ENCODE peak calls at places on chromosome 3, in seven cellular contexts. Q is H9, C is IMR-90, N is mesendoderm, T is H1, F is trophoblast cell, R is mesenchymal stem cell. O is an unnamed sample.

GRCh38 chr3:75906555-75907112 is 121.3 kb upstream of the ZNF717 start:
- DNase-seq in Q (peak), N (peak), C (peak), F (no peak), T (peak), R (peak), O (peak)

GRCh38 chr3:57958642-57959406 is 49.4 kb upstream of the FLNB start:
- DNase-seq in R (no peak), C (no peak), T (no peak), Q (no peak), F (peak), N (no peak), O (no peak)

GRCh38 chr3:67646586-67647234 is 7.7 kb downstream of the SUCLG2 start:
- DNase-seq in Q (no peak), T (no peak), R (peak), F (no peak), C (peak), N (no peak), O (no peak)

GRCh38 chr3:70815817-70816216 is 503.4 kb upstream of the MDFIC2 start:
- DNase-seq in R (no peak), N (no peak), F (no peak), T (no peak), C (no peak), Q (no peak), O (no peak)

GRCh38 chr3:188583476-188584161 is 429.7 kb downstream of the LPP start:
- DNase-seq in T (no peak), C (peak), Q (no peak), F (no peak), R (peak), N (no peak), O (no peak)

GRCh38 chr3:71266875-71267274 is 316.7 kb downstream of the FOXP1 start:
- DNase-seq in R (no peak), N (no peak), T (no peak), C (no peak), Q (no peak), F (no peak), O (no peak)

GRCh38 chr3:17023006-17023664 is 138.4 kb downstream of the PLCL2 start:
- DNase-seq in F (no peak), C (peak), N (no peak), T (no peak), Q (no peak), R (peak), O (no peak)

GRCh38 chr3:117885046-117885445 is 1149.6 kb downstream of the IGSF11 start:
- DNase-seq in T (no peak), Q (no peak), N (no peak), R (no peak), F (no peak), C (no peak), O (no peak)

GRCh38 chr3:184600685-184601377 is 39.2 kb downstream of the EPHB3 start:
- DNase-seq in C (no peak), R (no peak), N (no peak), T (no peak), Q (no peak), F (no peak), O (no peak)

GRCh38 chr3:115550285-115550741 is 73.0 kb upstream of the GAP43 start:
- DNase-seq in Q (no peak), F (no peak), T (no peak), C (no peak), R (peak), N (no peak), O (no peak)

GRCh38 chr3:38477057-38477820 is 18.9 kb upstream of the EXOG start:
- DNase-seq in N (no peak), R (no peak), C (no peak), F (no peak), T (no peak), Q (no peak), O (no peak)
- H3K9ac ChIP-seq in N (no peak), R (no peak), C (no peak), F (no peak), T (no peak), Q (no peak), O (peak)

GRCh38 chr3:180990494-180990893 is 958 bp upstream of the DNAJC19 start:
- DNase-seq in C (no peak), F (no peak), N (no peak), Q (no peak), T (no peak), R (no peak), O (no peak)

GRCh38 chr3:180989291-180990163 is at the start of gene DNAJC19:
- DNase-seq in F (peak), Q (peak), R (peak), N (peak), T (peak), C (peak), O (peak)

GRCh38 chr3:180983136-180983535 is 6.4 kb downstream of the DNAJC19 start:
- DNase-seq in Q (no peak), C (no peak), T (no peak), R (no peak), F (no peak), N (no peak), O (no peak)

GRCh38 chr3:180981912-180982311 is 7.6 kb downstream of the DNAJC19 start:
- DNase-seq in Q (no peak), N (no peak), R (no peak), T (no peak), F (no peak), C (no peak), O (no peak)

DNA sequence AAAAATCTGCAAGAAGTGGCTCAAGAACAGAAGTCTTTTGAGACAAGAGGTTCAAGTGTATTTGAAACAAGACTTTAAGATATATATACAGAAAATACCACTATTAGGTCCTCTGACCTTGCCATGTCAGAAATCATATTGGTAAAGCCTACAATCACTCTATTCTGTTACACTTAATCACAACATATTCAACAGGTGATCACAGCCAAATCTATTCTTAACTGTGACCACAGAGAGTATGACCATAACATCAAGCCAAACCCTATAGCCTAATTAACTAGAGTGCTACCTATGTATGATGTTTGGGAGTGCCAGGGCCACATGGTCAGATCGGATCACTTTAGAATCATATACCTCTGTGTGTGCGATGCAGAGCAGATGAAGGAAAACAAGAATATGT is 2.2 kb downstream of the DNAJC19 start:
- DNase-seq in F (no peak), Q (no peak), C (no peak), R (no peak), N (no peak), T (no peak), O (no peak)
- H2BK120ac ChIP-seq in F (no peak), Q (no peak), C (no peak), R (no peak), N (no peak), T (no peak), O (no peak)

DNA sequence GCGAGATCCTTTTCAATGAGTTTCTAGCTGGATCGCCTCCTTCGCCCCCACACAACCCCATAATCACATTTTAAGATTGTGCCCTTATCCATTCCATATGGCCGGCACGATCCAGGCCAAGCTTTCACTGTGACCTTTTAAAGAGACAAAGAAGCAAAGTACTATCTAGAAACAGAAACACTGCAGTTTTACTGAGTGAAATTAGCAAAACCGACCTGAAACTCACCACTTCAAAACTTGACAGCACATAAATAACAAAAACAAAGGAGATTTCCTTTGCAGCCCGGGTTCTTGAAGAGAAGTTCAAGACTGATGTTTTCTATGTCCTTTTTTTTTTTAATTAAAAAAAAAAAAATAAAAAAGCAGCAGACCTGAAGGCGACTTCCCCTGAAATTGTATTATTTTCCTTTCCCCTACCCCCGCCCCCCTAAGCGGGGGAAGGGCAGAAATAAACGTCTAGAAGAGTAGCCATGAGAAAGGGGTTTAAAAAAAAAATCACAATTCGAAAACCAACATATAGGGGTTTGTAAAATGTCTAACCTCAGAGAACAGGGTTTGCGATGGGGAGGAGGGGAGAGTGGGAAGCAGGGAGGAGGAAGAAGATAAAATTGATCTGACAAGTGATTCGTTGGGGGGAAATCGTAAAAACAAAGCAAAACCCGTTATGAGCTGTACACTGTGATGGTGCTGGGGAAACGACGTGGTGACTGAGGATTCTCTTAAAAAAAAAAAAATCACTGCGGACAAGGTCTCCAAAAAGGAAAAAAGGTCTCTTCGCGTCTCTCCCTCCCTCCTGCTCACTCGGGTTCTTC is 1.5 kb downstream of the SATB1 start:
- DNase-seq in N (peak), F (peak), R (peak), T (no peak), C (peak), Q (peak), O (no peak)
- H3K27ac ChIP-seq in N (no peak), F (no peak), R (peak), T (no peak), C (no peak), Q (no peak), O (no peak)

DNA sequence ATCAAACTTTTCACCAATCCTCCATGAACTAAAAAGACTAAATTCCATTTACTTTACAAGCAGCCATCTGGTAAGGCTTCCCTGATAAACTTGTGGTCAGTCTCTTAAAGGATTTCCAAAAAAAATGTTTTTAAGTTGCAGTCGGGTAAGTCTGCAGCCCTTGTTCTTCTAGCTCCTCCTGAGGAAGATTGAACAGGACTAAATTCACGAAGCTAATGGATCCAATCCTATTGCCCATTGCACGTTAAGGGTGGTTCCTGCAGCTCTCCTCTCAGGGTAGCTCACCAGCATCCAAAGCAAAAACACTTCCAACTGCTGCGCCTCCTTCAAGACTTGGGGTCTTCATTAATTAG is 2.8 kb downstream of the HES1 start:
- DNase-seq in F (no peak), Q (no peak), R (no peak), T (no peak), C (peak), N (no peak), O (no peak)
- H3K9ac ChIP-seq in F (no peak), Q (no peak), R (peak), T (no peak), C (no peak), N (peak), O (no peak)

GRCh38 chr3:141445990-141446389 is 40.8 kb upstream of the RASA2 start:
- DNase-seq in N (no peak), F (no peak), T (no peak), R (no peak), C (no peak), Q (no peak), O (no peak)
- H2BK120ac ChIP-seq in N (no peak), F (no peak), T (no peak), R (no peak), C (peak), Q (no peak), O (no peak)